ENCODE peak calls at places on chromosomes 3 and 15, in ten cellular contexts. I is NCI-H187; B is fibroblast of gingiva; C is HTR-8/SVneo; X is ureter; Y is NCI-H774; E is HFF-Myc; A is CD4-positive, alpha-beta memory T cell; Z is activated T-helper 1 cell treated with Interleukin-2 at 50 U/mL for 16 hours; Q is progenitor cell of endocrine pancreas. V is an unnamed sample.

GRCh38 chr15:66594836-66595235 is 29.0 kb upstream of the LCTL start:
- DNase-seq in B (no peak), C (no peak), X (no peak), Q (no peak), Y (no peak), Z (no peak), I (no peak), A (no peak), E (no peak), V (no peak)

GRCh38 chr3:194270627-194271458 is 80.3 kb downstream of the CPN2 start:
- DNase-seq in X (peak), A (no peak), I (no peak), E (no peak), Z (no peak), B (peak), Q (no peak), C (peak), Y (no peak), V (peak)

GRCh38 chr3:42351221-42351620 is 59.2 kb downstream of the LYZL4 start:
- DNase-seq in A (no peak), Z (no peak), Q (no peak), C (peak), I (no peak), E (peak), Y (no peak), X (no peak), B (peak), V (no peak)

GRCh38 chr3:192916455-192917257 is 1.0 kb downstream of the MB21D2 start:
- DNase-seq in C (no peak), I (peak), A (no peak), X (peak), E (no peak), Y (peak), Z (no peak), B (peak), Q (peak), V (peak)

GRCh38 chr15:71272932-71273331 is 157.7 kb downstream of the THSD4 start:
- DNase-seq in I (no peak), C (no peak), X (no peak), Z (no peak), Q (no peak), A (no peak), E (no peak), B (peak), Y (no peak), V (no peak)

GRCh38 chr3:111173328-111173900 is 101.8 kb downstream of the NECTIN3 start:
- DNase-seq in C (peak), A (no peak), Q (no peak), B (no peak), Z (no peak), E (peak), Y (no peak), X (no peak), I (no peak), V (no peak)

GRCh38 chr15:92394327-92395175 is 870 bp downstream of the ST8SIA2 start:
- DNase-seq in X (no peak), B (no peak), Q (peak), Z (no peak), C (no peak), I (no peak), E (no peak), Y (no peak), A (no peak), V (no peak)

GRCh38 chr15:86384191-86384590 is 304.5 kb downstream of the AGBL1 start:
- DNase-seq in C (no peak), E (no peak), B (no peak), I (no peak), Z (no peak), X (no peak), Q (no peak), A (no peak), Y (no peak), V (no peak)

GRCh38 chr15:98504998-98505397 is 143.3 kb upstream of the IGF1R start:
- DNase-seq in Q (no peak), X (no peak), I (no peak), Y (no peak), E (no peak), B (no peak), C (no peak), A (no peak), Z (no peak), V (no peak)

GRCh38 chr3:53700441-53700840 is 145.8 kb downstream of the CHDH start:
- DNase-seq in Y (no peak), X (no peak), C (no peak), E (no peak), Z (no peak), Q (no peak), I (no peak), B (no peak), A (no peak), V (no peak)

GRCh38 chr15:37223089-37223488 is 122.7 kb upstream of the MEIS2 start:
- DNase-seq in Y (no peak), A (no peak), E (no peak), X (no peak), Z (no peak), C (no peak), Q (no peak), I (no peak), B (no peak), V (no peak)

GRCh38 chr3:49415931-49416601 is 3.8 kb downstream of the TCTA start:
- DNase-seq in B (no peak), E (no peak), X (no peak), Z (peak), A (peak), I (no peak), Q (no peak), C (no peak), Y (no peak), V (no peak)

GRCh38 chr15:99006904-99007495 is 592 bp downstream of the PGPEP1L start:
- DNase-seq in Z (no peak), B (no peak), E (no peak), X (no peak), I (no peak), C (no peak), Q (no peak), Y (no peak), A (no peak), V (no peak)

GRCh38 chr3:138845771-138846173 is 11.0 kb upstream of the PIK3CB start:
- DNase-seq in A (no peak), Z (no peak), X (no peak), B (no peak), C (no peak), I (no peak), Y (no peak), Q (no peak), E (no peak), V (peak)

GRCh38 chr15:84881520-84881830 is 3.0 kb upstream of the SLC28A1 start:
- DNase-seq in Q (no peak), C (no peak), X (no peak), E (no peak), Z (no peak), Y (no peak), B (no peak), A (no peak), I (no peak), V (no peak)

GRCh38 chr15:92091155-92091734 is 237.7 kb downstream of the SLCO3A1 start:
- DNase-seq in C (peak), B (no peak), E (no peak), Y (peak), Q (peak), I (peak), A (no peak), X (no peak), Z (no peak), V (peak)

GRCh38 chr3:185715091-185715490 is 109.8 kb downstream of the IGF2BP2 start:
- DNase-seq in I (no peak), A (no peak), X (no peak), Y (no peak), E (no peak), C (peak), Q (no peak), Z (no peak), B (no peak), V (peak)

GRCh38 chr3:191762323-191762960 is 301.5 kb downstream of the PYDC2 start:
- DNase-seq in X (no peak), E (peak), C (peak), Q (no peak), B (no peak), I (no peak), A (no peak), Y (no peak), Z (no peak), V (no peak)

GRCh38 chr15:58585668-58586461 is 154.1 kb downstream of the LIPC start:
- DNase-seq in B (no peak), E (no peak), A (no peak), Z (no peak), Q (no peak), X (no peak), C (no peak), Y (no peak), I (no peak), V (no peak)

GRCh38 chr15:100914876-100915275 is 4.3 kb upstream of the LRRK1 start:
- DNase-seq in E (no peak), C (no peak), A (no peak), Z (no peak), Q (no peak), I (no peak), B (no peak), Y (no peak), X (no peak), V (no peak)

GRCh38 chr3:7576506-7576905 is 715.6 kb downstream of the GRM7 start:
- DNase-seq in I (no peak), Z (no peak), B (no peak), C (no peak), A (no peak), Q (no peak), Y (no peak), X (no peak), E (no peak), V (no peak)

GRCh38 chr3:141498592-141499223 is 11.9 kb downstream of the RASA2 start:
- DNase-seq in E (no peak), A (peak), I (no peak), B (no peak), X (peak), Z (peak), Q (no peak), Y (peak), C (no peak), V (peak)

GRCh38 chr15:85785887-85786777 is 8.6 kb downstream of the KLHL25 start:
- DNase-seq in A (no peak), B (no peak), Y (peak), E (no peak), C (no peak), I (peak), X (no peak), Z (no peak), Q (no peak), V (no peak)

GRCh38 chr3:11445883-11446282 is 173.7 kb downstream of the ATG7 start:
- DNase-seq in I (no peak), E (no peak), X (no peak), B (peak), Z (no peak), A (no peak), Y (no peak), Q (no peak), C (no peak), V (no peak)

GRCh38 chr3:117398166-117398954 is 688.8 kb downstream of the TUSC7 start:
- DNase-seq in C (no peak), E (no peak), I (no peak), A (no peak), X (no peak), Q (peak), Z (no peak), B (no peak), Y (peak), V (no peak)

GRCh38 chr3:173659972-173660371 is 262.4 kb downstream of the NLGN1 start:
- DNase-seq in X (no peak), I (no peak), B (no peak), Y (no peak), E (no peak), Q (no peak), C (no peak), Z (no peak), A (no peak), V (no peak)

GRCh38 chr3:147921044-147921443 is 511.9 kb downstream of the ZIC1 start:
- DNase-seq in A (no peak), Z (no peak), B (peak), Q (no peak), C (no peak), X (no peak), Y (no peak), E (no peak), I (no peak), V (no peak)

GRCh38 chr3:143895805-143896204 is 47.5 kb upstream of the SLC9A9 start:
- DNase-seq in B (no peak), C (no peak), A (no peak), Z (no peak), X (no peak), Q (no peak), E (no peak), I (no peak), Y (peak), V (peak)

GRCh38 chr3:10169000-10169496 is 4.3 kb downstream of the IRAK2 start:
- DNase-seq in A (no peak), I (no peak), X (no peak), E (no peak), C (no peak), Q (no peak), Z (no peak), B (no peak), Y (no peak), V (peak)

GRCh38 chr3:24156466-24156865 is 211.4 kb downstream of the NR1D2 start:
- DNase-seq in X (no peak), A (no peak), Y (no peak), E (peak), B (no peak), Z (no peak), C (peak), Q (no peak), I (no peak), V (no peak)

GRCh38 chr3:129325383-129325782 is 46.7 kb downstream of the HMCES start:
- DNase-seq in Q (no peak), A (no peak), C (no peak), X (no peak), Y (no peak), B (no peak), I (no peak), E (no peak), Z (no peak), V (no peak)

GRCh38 chr3:56725175-56725574 is 42.1 kb upstream of the TASOR start:
- DNase-seq in B (no peak), Z (peak), I (no peak), E (no peak), X (no peak), Q (no peak), A (peak), Y (no peak), C (no peak), V (no peak)

GRCh38 chr3:24255414-24255813 is 239.2 kb downstream of the THRB start:
- DNase-seq in E (no peak), C (no peak), Y (no peak), X (no peak), I (no peak), A (no peak), Z (no peak), B (no peak), Q (no peak), V (no peak)

GRCh38 chr3:194314669-194315068 is 36.5 kb downstream of the CPN2 start:
- DNase-seq in E (no peak), I (no peak), Z (no peak), A (no peak), Y (no peak), B (no peak), X (no peak), Q (no peak), C (no peak), V (no peak)

GRCh38 chr3:162014284-162014683 is 517.7 kb downstream of the OTOL1 start:
- DNase-seq in A (no peak), Z (no peak), B (no peak), C (no peak), E (no peak), Q (no peak), X (no peak), Y (no peak), I (no peak), V (no peak)

GRCh38 chr15:100036030-100036429 is 302.8 kb upstream of the LYSMD4 start:
- DNase-seq in C (no peak), X (no peak), E (no peak), Q (no peak), I (no peak), Y (no peak), B (no peak), Z (no peak), A (no peak), V (no peak)

GRCh38 chr3:194040501-194041273 is 95.3 kb upstream of the HES1 start:
- DNase-seq in Q (no peak), E (no peak), I (no peak), C (no peak), B (no peak), Z (no peak), X (no peak), A (no peak), Y (no peak), V (no peak)

GRCh38 chr3:106376016-106376415 is 507.2 kb upstream of the CBLB start:
- DNase-seq in E (no peak), C (no peak), I (no peak), Z (no peak), Q (no peak), B (no peak), Y (no peak), A (no peak), X (no peak), V (no peak)